ENCODE peak calls at places on chromosomes 6 and 20, in eight cellular contexts. J, G, I, E, T, N, K and A are unnamed samples.

GRCh38 chr20:36854343-36855240 is 21.3 kb upstream of the TLDC2 start:
- DNase-seq in G (no peak), E (peak; percentile 64), I (no peak), J (no peak), T (no peak), K (no peak), N (no peak), A (no peak)

GRCh38 chr6:123208111-123208510 is 212.1 kb downstream of the CLVS2 start:
- DNase-seq in E (no peak), G (no peak), I (no peak), N (no peak), K (no peak), J (no peak), T (no peak), A (no peak)

GRCh38 chr20:41287327-41287726 is 30.2 kb downstream of the ZHX3 start:
- DNase-seq in J (peak; percentile 56), K (no peak), T (no peak), N (no peak), E (peak; percentile 94), I (no peak), G (no peak), A (no peak)

GRCh38 chr6:150312395-150312794 is 56.4 kb upstream of the IYD start:
- DNase-seq in T (no peak), J (no peak), N (no peak), K (no peak), G (no peak), I (no peak), E (no peak), A (no peak)

GRCh38 chr6:144265390-144265789 is 19.7 kb upstream of the UTRN start:
- DNase-seq in N (no peak), K (no peak), I (no peak), J (peak; percentile 70), T (no peak), G (no peak), E (peak; percentile 86), A (no peak)

GRCh38 chr6:35047265-35048011 is 93.7 kb downstream of the TCP11 start:
- DNase-seq in E (peak; percentile 65), T (no peak), G (no peak), J (no peak), I (no peak), N (no peak), K (no peak), A (no peak)

GRCh38 chr6:28586273-28586672 is 60.6 kb downstream of the GPX5 start:
- DNase-seq in G (no peak), N (no peak), E (no peak), T (no peak), K (no peak), I (no peak), J (no peak), A (no peak)

GRCh38 chr6:80477591-80478370 is 371.3 kb downstream of the BCKDHB start:
- DNase-seq in K (no peak), N (no peak), I (no peak), G (no peak), E (no peak), J (no peak), T (no peak), A (no peak)

GRCh38 chr20:235891-236290 is 8.8 kb downstream of the DEFB129 start:
- DNase-seq in N (peak; percentile 44), G (no peak), I (no peak), E (peak; percentile 31), J (no peak), T (no peak), K (no peak), A (no peak)

GRCh38 chr20:47857142-47857993 is 72.1 kb upstream of the SULF2 start:
- DNase-seq in K (no peak), I (no peak), E (peak; percentile 58), N (no peak), G (no peak), T (no peak), J (no peak), A (no peak)

GRCh38 chr6:110881929-110882629 is 7.5 kb downstream of the AMD1 start:
- DNase-seq in N (no peak), T (no peak), J (no peak), G (no peak), I (no peak), K (no peak), E (no peak), A (no peak)

GRCh38 chr6:168150551-168151444 is 71.8 kb upstream of the FRMD1 start:
- DNase-seq in J (no peak), E (no peak), T (no peak), I (no peak), G (no peak), N (no peak), K (no peak), A (no peak)

GRCh38 chr20:25584905-25585704 is at the start of gene NINL:
- DNase-seq in I (peak; percentile 31), N (peak; percentile 28), E (peak; percentile 74), K (peak; percentile 24), G (peak; percentile 89), T (peak; percentile 37), J (peak; percentile 39), A (no peak)

GRCh38 chr20:62219992-62220665 is at the start of gene HRH3:
- DNase-seq in J (no peak), G (peak; percentile 94), E (peak; percentile 26), K (peak; percentile 27), I (peak; percentile 37), T (peak; percentile 32), N (no peak), A (peak; percentile 24)

GRCh38 chr20:63856111-63856511 is 5.2 kb upstream of the ABHD16B start:
- DNase-seq in I (no peak), J (no peak), T (no peak), N (no peak), K (no peak), G (no peak), E (no peak), A (no peak)

GRCh38 chr6:20454201-20454824 is 52.6 kb downstream of the E2F3 start:
- DNase-seq in I (no peak), K (no peak), E (no peak), N (no peak), T (no peak), J (no peak), G (no peak), A (peak; percentile 2)

GRCh38 chr6:111978826-111979225 is 75.1 kb upstream of the CCN6 start:
- DNase-seq in T (no peak), I (no peak), J (no peak), N (no peak), G (no peak), K (no peak), E (peak; percentile 78), A (no peak)

GRCh38 chr6:47690791-47691190 is 7.6 kb upstream of the ADGRF4 start:
- DNase-seq in I (no peak), N (no peak), K (no peak), G (no peak), T (no peak), E (no peak), J (no peak), A (no peak)

GRCh38 chr20:45469336-45470261 is at the start of gene WFDC2:
- DNase-seq in I (no peak), K (no peak), J (no peak), T (no peak), G (no peak), E (no peak), N (no peak), A (no peak)

GRCh38 chr6:140566706-140567330 is 1192.4 kb upstream of the CITED2 start:
- DNase-seq in G (no peak), K (no peak), T (no peak), J (peak; percentile 46), I (no peak), N (peak; percentile 23), E (peak; percentile 74), A (no peak)

GRCh38 chr6:111653434-111653833 is 47.8 kb upstream of the TRAF3IP2 start:
- DNase-seq in T (no peak), K (no peak), I (no peak), N (no peak), G (no peak), J (no peak), E (no peak), A (no peak)

GRCh38 chr6:163533443-163533842 is 118.9 kb downstream of the QKI start:
- DNase-seq in I (no peak), E (peak; percentile 89), G (peak; percentile 16), K (no peak), T (no peak), J (peak; percentile 59), N (peak; percentile 19), A (no peak)

GRCh38 chr6:115969930-115970273 is 90.8 kb downstream of the FRK start:
- DNase-seq in T (no peak), J (no peak), G (no peak), E (peak; percentile 17), N (peak; percentile 36), K (no peak), I (no peak), A (no peak)

GRCh38 chr20:61923371-61924166 is 142.1 kb downstream of the TAF4 start:
- DNase-seq in K (no peak), N (no peak), I (no peak), E (peak; percentile 44), G (no peak), T (no peak), J (no peak), A (no peak)